ENCODE peak calls at places on chromosomes 2 and 18, in six cellular contexts. A, R, V, W, E and Z are unnamed samples.

GRCh38 chr18:36808681-36809080 is 20.1 kb downstream of the TPGS2 start:
- DNase-seq in R (no peak), V (peak; percentile 61), E (no peak), A (no peak), W (no peak), Z (peak; percentile 46)

GRCh38 chr2:33380001-33380609 is 96.3 kb upstream of the RASGRP3 start:
- DNase-seq in V (no peak), R (peak; percentile 6), A (peak; percentile 2), E (no peak), W (no peak), Z (no peak)

GRCh38 chr18:23784811-23785245 is 95.6 kb downstream of the LAMA3 start:
- DNase-seq in W (no peak), V (peak; percentile 86), A (no peak), E (no peak), R (no peak), Z (peak; percentile 64)

GRCh38 chr2:203534486-203535077 is 519 bp downstream of the RAPH1 start:
- DNase-seq in E (no peak), A (no peak), W (peak; percentile 80), V (peak; percentile 14), R (peak; percentile 14), Z (no peak)

GRCh38 chr2:41151746-41152145 is 699.9 kb upstream of the SLC8A1 start:
- DNase-seq in V (no peak), E (no peak), A (no peak), W (no peak), R (no peak), Z (no peak)

GRCh38 chr2:108870069-108870644 is 83.6 kb downstream of the CCDC138 start:
- DNase-seq in A (no peak), V (no peak), E (no peak), R (no peak), W (no peak), Z (no peak)

GRCh38 chr2:130795431-130795830 is 40.1 kb downstream of the AMER3 start:
- DNase-seq in V (no peak), E (no peak), R (no peak), A (no peak), W (no peak), Z (no peak)

GRCh38 chr18:45627204-45627526 is 11.9 kb downstream of the SLC14A2 start:
- DNase-seq in V (no peak), R (no peak), E (no peak), A (no peak), W (no peak), Z (no peak)

GRCh38 chr2:134314656-134315377 is 60.9 kb downstream of the MGAT5 start:
- DNase-seq in A (no peak), E (no peak), W (peak; percentile 35), V (no peak), R (no peak), Z (no peak)

GRCh38 chr2:232926448-232927040 is 56.5 kb downstream of the SNORC start:
- DNase-seq in R (no peak), A (peak; percentile 9), V (no peak), W (no peak), E (no peak), Z (no peak)

GRCh38 chr2:23606968-23607367 is 222.0 kb downstream of the KLHL29 start:
- DNase-seq in E (no peak), W (no peak), V (peak; percentile 24), R (no peak), A (no peak), Z (peak; percentile 62)

GRCh38 chr2:71615769-71616730 is 162.7 kb downstream of the DYSF start:
- DNase-seq in V (no peak), E (no peak), R (no peak), A (no peak), W (no peak), Z (peak; percentile 2)

GRCh38 chr2:246489-247145 is 17.2 kb downstream of the SH3YL1 start:
- DNase-seq in R (peak; percentile 79), W (peak; percentile 15), A (peak; percentile 34), V (peak; percentile 53), E (peak; percentile 74), Z (peak; percentile 46)

GRCh38 chr2:39220136-39220535 is 23.6 kb downstream of the CDKL4 start:
- DNase-seq in A (no peak), E (no peak), W (no peak), R (no peak), V (no peak), Z (no peak)

GRCh38 chr2:212686285-212686895 is 147.8 kb upstream of the ERBB4 start:
- DNase-seq in W (peak; percentile 22), E (peak; percentile 71), V (peak; percentile 60), R (peak; percentile 79), A (peak; percentile 48), Z (peak; percentile 42)

GRCh38 chr18:21740474-21740723 is 193 bp upstream of the MIB1 start:
- DNase-seq in R (no peak), E (peak; percentile 98), V (peak; percentile 98), W (no peak), A (no peak), Z (peak; percentile 97)